ENCODE peak calls at places on chromosomes 4 and X, in seven cellular contexts. F is tibial nerve, H is GM23338, X is tibial artery, J is brain microvascular endothelial cell, L is cardiac muscle cell, O is colonic mucosa. S is an unnamed sample. For H3K27me3, the result is how much of the 10 kb centered on the place peaks cover.

GRCh38 chrX:132751043-132751690 is 207.3 kb downstream of the HS6ST2 start:
- DNase-seq in O (no peak), H (peak), J (no peak), X (no peak), F (no peak), L (no peak), S (no peak)

GRCh38 chrX:109732319-109732779 is 708 bp downstream of the ACSL4 start:
- DNase-seq in L (peak), H (peak), O (no peak), X (no peak), J (no peak), F (no peak), S (no peak)

GRCh38 chr4:31175242-31175910 is 455.2 kb downstream of the PCDH7 start:
- DNase-seq in L (no peak), H (no peak), J (peak), F (no peak), X (no peak), O (no peak), S (no peak)

GRCh38 chrX:22060952-22061351 is 28.8 kb downstream of the PHEX start:
- DNase-seq in X (no peak), H (no peak), J (no peak), O (no peak), F (no peak), L (peak), S (no peak)

GRCh38 chr4:104015680-104016079 is 295.9 kb upstream of the TACR3 start:
- DNase-seq in X (no peak), O (no peak), L (peak), F (no peak), J (no peak), H (peak), S (no peak)

GRCh38 chr4:94168321-94168720 is 39.3 kb upstream of the SMARCAD1 start:
- DNase-seq in J (peak), H (no peak), X (no peak), L (no peak), O (no peak), F (no peak), S (no peak)

GRCh38 chrX:119655125-119655524 is 37.8 kb downstream of the SEPTIN6 start:
- DNase-seq in O (no peak), X (no peak), J (peak), H (no peak), L (peak), F (no peak), S (peak)

GRCh38 chrX:46626566-46626965 is 53.0 kb downstream of the CHST7 start:
- DNase-seq in H (no peak), F (no peak), J (no peak), L (peak), X (peak), O (no peak), S (no peak)

GRCh38 chr4:123924536-123924935 is 527.9 kb downstream of the SPRY1 start:
- DNase-seq in J (no peak), X (no peak), F (no peak), H (no peak), O (no peak), L (peak), S (no peak)

GRCh38 chr4:21888195-21888976 is 60.2 kb downstream of the KCNIP4 start:
- DNase-seq in J (peak), O (no peak), X (no peak), L (peak), F (no peak), H (no peak), S (peak)

GRCh38 chrX:134669378-134670098 is 11.3 kb upstream of the PLAC1 start:
- DNase-seq in O (no peak), X (peak), F (no peak), H (no peak), J (peak), L (peak), S (peak)

GRCh38 chrX:151239748-151240147 is 63.4 kb downstream of the GPR50 start:
- DNase-seq in J (no peak), L (no peak), H (peak), X (no peak), O (no peak), F (no peak), S (no peak)

GRCh38 chr4:3176625-3177229 is 72.2 kb upstream of the MSANTD1 start:
- DNase-seq in J (no peak), O (peak), H (no peak), L (no peak), F (no peak), X (no peak), S (no peak)

GRCh38 chr4:88897180-88897579 is 159.8 kb downstream of the FAM13A start:
- DNase-seq in H (no peak), L (no peak), X (no peak), O (no peak), F (no peak), J (no peak), S (no peak)

DNA sequence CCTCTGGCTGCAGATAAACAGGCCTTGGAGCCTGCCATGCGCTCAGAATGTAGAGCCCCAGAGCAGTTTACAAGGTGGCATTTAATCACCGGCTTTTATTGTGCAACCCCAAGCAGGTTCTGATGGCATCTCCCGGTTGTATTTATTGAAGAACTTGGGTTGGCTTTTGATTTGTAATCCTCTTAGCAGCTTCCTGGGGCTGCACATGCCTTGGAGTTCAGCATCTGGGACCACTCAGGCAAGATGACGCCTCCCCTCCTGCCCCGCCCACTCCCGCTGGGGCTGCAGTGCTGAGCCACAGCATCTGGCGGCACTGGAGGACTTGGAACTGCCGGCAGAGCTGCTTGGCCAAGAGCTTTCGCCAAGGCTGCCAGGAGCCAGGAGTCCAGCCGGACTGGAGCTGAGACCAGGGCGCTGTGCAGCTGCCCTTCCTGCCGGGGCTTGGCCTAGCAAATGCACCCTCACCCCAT is 5.3 kb downstream of the HTRA3 start:
- DNase-seq in L (peak), H (no peak), J (peak), O (peak), X (peak), F (peak), S (peak)
- H3K27ac ChIP-seq in L (no peak), H (no peak), J (no peak), O (peak), X (no peak), F (no peak), S (peak)

GRCh38 chrX:10174051-10174450 is 17.3 kb downstream of the CLCN4 start:
- DNase-seq in O (no peak), X (no peak), F (no peak), J (no peak), H (no peak), L (no peak), S (no peak)
- H3K27me3 ChIP-seq in O (under half), X (under half), F (under half), J (under half), H (under half), L (under half), S (under half)

DNA sequence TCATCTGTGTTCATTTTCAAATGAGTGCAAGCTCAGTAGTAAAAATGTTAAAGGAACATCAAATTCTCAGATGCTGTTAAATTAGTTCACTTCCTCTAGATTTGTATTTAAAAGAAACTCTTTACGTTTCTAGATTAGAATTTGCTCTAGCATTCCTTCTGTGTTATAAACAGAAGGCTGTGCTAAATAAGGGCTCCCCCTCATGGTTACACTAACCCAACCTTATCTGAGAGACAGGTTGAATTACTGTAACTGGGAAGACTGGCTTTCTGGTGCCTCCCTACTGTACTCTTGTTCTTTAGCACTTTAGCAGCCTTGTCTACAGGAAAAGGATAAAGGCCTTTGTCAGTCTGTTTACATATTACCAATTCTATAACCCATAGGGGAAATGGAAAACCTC is 56.8 kb downstream of the RXFP1 start:
- DNase-seq in X (no peak), H (peak), O (no peak), J (peak), L (peak), F (no peak), S (no peak)
- TF ChIP-seq CTCF in X (no peak), H (peak), O (no peak), J (peak), L (peak), F (no peak), S (peak)

DNA sequence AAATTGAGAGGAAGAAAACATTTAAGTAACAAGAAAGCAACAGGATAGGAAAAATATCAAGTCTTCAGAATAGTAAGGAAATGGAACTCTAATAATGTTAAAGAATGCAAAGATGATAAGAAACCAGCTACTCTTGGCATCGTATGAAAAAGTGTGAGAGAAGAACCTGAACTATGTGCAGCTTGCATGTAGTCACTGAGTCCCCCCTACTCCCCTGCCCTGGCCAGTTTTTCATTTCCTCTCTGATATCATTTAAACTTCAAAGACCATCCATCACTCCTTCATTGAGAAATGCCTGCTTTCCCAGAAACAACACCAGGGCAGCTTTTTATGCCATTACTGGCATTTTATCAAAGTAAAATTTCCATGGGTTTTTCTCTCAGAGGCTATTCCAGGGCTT is 28.1 kb downstream of the INPP4B start:
- DNase-seq in F (no peak), J (peak), X (no peak), H (no peak), L (peak), O (no peak), S (no peak)
- H3K27ac ChIP-seq in F (no peak), J (peak), X (peak), H (no peak), L (no peak), O (no peak), S (no peak)

GRCh38 chr4:73947239-73947985 is 34.4 kb downstream of the PF4 start:
- DNase-seq in J (no peak), O (no peak), L (no peak), F (no peak), X (no peak), H (no peak), S (no peak)

GRCh38 chr4:73945140-73945539 is 36.7 kb downstream of the PF4 start:
- DNase-seq in X (no peak), O (no peak), H (peak), F (no peak), J (no peak), L (no peak), S (no peak)

GRCh38 chr4:73945674-73946449 is 36.0 kb downstream of the PF4 start:
- DNase-seq in J (no peak), X (no peak), O (no peak), F (no peak), L (no peak), H (no peak), S (no peak)

GRCh38 chr4:73944061-73944875 is 37.6 kb downstream of the PF4 start:
- DNase-seq in H (peak), F (no peak), L (peak), O (peak), X (no peak), J (no peak), S (no peak)

DNA sequence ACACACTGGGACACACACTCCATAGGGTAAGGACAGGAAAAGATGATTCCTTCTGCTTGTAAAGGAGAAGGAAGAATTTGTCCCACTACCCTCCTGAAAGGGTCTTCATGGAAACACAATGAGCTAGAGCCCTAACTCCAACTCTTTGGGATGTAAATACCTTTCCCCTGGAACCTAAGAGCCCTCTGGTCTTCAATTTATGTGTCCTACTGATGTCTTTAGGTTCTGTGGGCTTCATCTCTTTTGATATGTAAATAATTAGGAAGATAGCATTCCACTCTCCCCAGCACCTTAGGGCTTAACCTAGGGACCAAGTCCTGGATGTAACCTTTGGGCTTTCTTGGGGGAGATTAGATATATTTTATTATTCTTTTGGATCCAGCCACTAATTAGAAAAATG is 38.3 kb downstream of the PF4 start:
- DNase-seq in H (peak), F (no peak), O (no peak), L (no peak), J (no peak), X (no peak), S (no peak)
- H3K27me3 ChIP-seq in H (half or more), F (under half), O (under half), L (under half), J (under half), X (under half), S (under half)

GRCh38 chrX:126900937-126901336 is 81.4 kb downstream of the PRR32 start:
- DNase-seq in J (no peak), X (no peak), F (no peak), O (no peak), H (no peak), L (no peak), S (no peak)
- TF ChIP-seq CTCF in J (no peak), X (no peak), F (no peak), O (no peak), H (no peak), L (no peak), S (no peak)

DNA sequence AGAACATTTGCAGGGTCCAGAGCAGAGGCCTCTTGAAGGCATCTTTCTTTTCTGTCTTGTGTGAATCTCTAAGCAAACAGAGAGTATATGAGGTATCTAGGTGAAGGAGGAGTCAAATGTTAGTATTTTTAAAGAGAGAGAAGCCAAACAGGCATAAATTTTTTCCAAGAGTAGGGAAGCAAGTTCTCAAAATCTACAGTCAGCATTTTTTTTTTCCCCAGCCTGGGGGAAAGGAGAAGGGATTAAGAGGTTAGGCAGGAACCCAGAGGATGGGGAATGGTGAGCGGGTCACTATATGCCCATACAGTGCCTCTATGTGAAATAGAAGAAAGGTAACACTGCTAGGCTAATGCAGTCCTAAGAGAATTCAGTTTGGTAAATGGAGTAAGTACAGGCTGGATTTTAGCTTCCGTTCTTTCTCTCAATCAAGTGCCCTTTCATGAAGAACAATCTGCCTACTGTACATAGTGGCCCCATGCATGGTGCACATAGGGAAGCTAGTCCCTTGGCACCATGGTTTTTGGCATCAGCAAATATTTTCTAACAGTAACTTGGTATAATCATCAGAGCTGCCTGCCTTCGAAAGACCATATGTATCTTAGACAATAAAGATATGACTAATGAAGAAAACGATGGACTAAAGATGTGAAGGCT is 163.1 kb upstream of the MAB21L2 start:
- DNase-seq in O (no peak), L (no peak), F (no peak), X (no peak), H (no peak), J (no peak), S (no peak)
- H3K27ac ChIP-seq in O (no peak), L (no peak), F (no peak), X (no peak), H (no peak), J (no peak), S (no peak)

S was measured in AG04450.